ENCODE peak calls at places on chromosomes 7 and 10, in six cellular contexts. Z is K562, Y is ovary, J is Peyer's patch, B is adrenal gland, K is esophagus squamous epithelium. X is an unnamed sample.

GRCh38 chr7:158252837-158253669 is 334.6 kb downstream of the PTPRN2 start:
- DNase-seq in Y (peak; percentile 7), B (no peak), K (no peak), J (peak; percentile 36), Z (no peak), X (peak; percentile 11)

GRCh38 chr10:56116684-56117083 is 244.4 kb downstream of the ZWINT start:
- DNase-seq in Y (no peak), J (no peak), B (no peak), K (no peak), Z (no peak), X (no peak)

GRCh38 chr10:18582803-18583202 is 68.6 kb downstream of the NSUN6 start:
- DNase-seq in J (no peak), K (no peak), Z (no peak), Y (no peak), B (no peak), X (no peak)

GRCh38 chr10:100803908-100804307 is 58.5 kb downstream of the PAX2 start:
- DNase-seq in Z (no peak), B (no peak), Y (no peak), J (no peak), K (no peak), X (no peak)

GRCh38 chr7:157337316-157338149 is 729 bp downstream of the DNAJB6 start:
- DNase-seq in Y (peak; percentile 83), J (peak; percentile 79), Z (peak; percentile 96), B (peak; percentile 71), K (no peak), X (peak; percentile 53)

GRCh38 chr7:93836111-93836510 is 54.4 kb downstream of the TFPI2 start:
- DNase-seq in B (no peak), K (no peak), J (no peak), Z (no peak), Y (no peak), X (no peak)

GRCh38 chr10:113007821-113008220 is 57.8 kb downstream of the TCF7L2 start:
- DNase-seq in Y (no peak), J (no peak), K (no peak), Z (no peak), B (no peak), X (no peak)

GRCh38 chr10:80739963-80740715 is 202.4 kb downstream of the SH2D4B start:
- DNase-seq in Z (peak; percentile 38), Y (no peak), J (no peak), B (no peak), K (no peak), X (no peak)

GRCh38 chr10:70122742-70123141 is 9.9 kb downstream of the AIFM2 start:
- DNase-seq in B (no peak), Z (no peak), K (no peak), Y (no peak), J (no peak), X (no peak)

GRCh38 chr7:20440472-20441105 is 109.9 kb downstream of the ITGB8 start:
- DNase-seq in Y (no peak), K (no peak), J (peak; percentile 61), B (peak; percentile 43), Z (peak; percentile 68), X (peak; percentile 30)
- TF ChIP-seq CTCF in Y (no peak), K (peak; percentile 25), J (no peak), B (peak; percentile 37), Z (peak; percentile 71), X (peak; percentile 28)

DNA sequence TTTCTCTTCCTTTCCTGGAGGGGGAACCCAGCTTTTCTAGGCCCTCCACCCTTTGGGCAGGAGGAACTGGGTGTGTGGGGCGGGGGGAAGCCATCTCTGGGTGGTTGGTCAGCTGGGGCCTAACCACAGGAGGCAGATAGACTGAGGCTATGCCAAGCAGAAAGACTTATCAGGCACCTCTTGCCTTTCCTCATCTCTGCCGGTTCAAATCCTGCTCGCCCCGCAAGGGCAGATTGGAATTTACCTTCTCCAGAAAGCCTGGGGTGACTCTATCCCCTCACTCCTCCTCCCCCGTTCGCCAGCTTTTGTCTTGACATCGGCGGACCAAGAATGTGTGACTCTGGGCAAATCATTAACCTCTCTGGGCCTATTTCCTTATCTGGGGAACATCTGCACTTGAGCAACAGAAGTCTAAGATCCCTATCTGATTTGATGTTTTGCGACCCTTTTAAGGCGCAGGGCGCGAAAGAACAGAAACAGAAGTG is 581 bp upstream of the GARS1 start:
- DNase-seq in B (peak; percentile 32), Z (peak; percentile 41), J (peak; percentile 69), K (no peak), Y (peak; percentile 44), X (peak; percentile 49)
- H3K4me1 ChIP-seq in B (peaks cover 45% of the 10 kb centered on the region), Z (no peaks in the 10 kb centered on the region), J (peaks cover 8% of the 10 kb centered on the region), K (peaks cover 5% of the 10 kb centered on the region), Y (peaks cover 3% of the 10 kb centered on the region), X (peaks cover 18% of the 10 kb centered on the region)

DNA sequence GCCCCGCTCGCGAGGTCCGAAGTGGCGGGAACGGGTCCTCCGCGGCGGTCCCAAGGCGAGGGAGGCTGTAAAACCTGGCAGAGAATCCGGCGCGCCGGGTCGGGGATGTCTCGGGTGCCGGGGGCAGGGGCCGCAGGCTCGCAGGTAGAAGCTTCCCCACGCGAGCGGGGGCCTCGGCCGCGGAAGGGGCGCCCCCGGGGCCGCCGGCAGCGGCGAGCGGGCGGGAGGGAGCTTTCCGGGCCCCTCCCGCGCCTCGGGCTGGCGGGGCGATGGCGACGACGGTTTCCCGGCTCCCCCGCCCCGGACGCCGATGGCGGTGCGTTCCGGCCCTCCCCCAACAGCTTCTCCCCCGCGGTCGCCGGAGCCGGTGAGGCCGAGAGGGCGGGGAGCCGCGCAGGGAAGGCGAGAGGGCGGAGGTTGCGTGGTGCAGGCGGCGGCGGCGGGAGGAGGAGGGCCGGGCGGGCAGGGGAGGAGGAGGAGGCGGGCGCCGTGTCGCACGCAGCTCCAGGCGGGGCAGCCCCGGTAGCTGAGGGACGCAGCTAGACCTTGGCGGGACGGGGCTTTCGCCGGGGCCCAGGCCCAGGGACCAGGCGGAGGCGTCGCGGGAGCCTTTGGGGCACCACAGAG is at the start of gene CUL1:
- DNase-seq in Y (peak; percentile 86), Z (peak; percentile 93), B (peak; percentile 89), J (peak; percentile 93), K (peak; percentile 25), X (peak; percentile 86)
- TF ChIP-seq POLR2A in Y (peak; percentile 54), Z (peak; percentile 76), B (peak; percentile 81), J (peak; percentile 68), K (peak; percentile 79), X (no peak)

DNA sequence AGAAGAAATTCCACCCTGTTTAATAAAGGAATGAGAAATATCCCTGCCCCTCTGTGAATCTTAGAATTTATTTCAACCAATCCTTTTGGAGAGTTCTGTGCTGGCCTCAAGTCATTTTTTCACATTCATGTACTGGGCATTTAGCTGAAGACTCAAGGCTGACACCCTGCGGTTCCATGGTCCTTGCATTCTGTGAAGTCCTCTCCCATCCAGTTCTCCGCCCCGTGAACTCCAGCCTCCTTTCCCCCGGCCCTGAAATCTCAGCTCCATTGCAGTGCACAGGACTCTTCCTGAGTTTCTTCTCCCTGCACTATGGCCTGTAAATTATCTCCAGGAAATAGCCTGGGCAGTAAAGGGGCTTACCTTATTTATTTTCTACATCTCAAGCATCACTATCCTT is 183.0 kb upstream of the KCND2 start:
- DNase-seq in Z (no peak), Y (no peak), K (no peak), J (no peak), B (peak; percentile 64), X (no peak)
- TF ChIP-seq CTCF in Z (peak; percentile 72), Y (no peak), K (no peak), J (no peak), B (peak; percentile 39), X (no peak)

GRCh38 chr10:119313645-119314044 is 106.3 kb downstream of the GRK5 start:
- DNase-seq in Y (no peak), Z (no peak), B (no peak), K (no peak), J (peak; percentile 74), X (no peak)
- H3K4me1 ChIP-seq in Y (peaks cover 25% of the 10 kb centered on the region), Z (peaks cover 13% of the 10 kb centered on the region), B (peaks cover 32% of the 10 kb centered on the region), K (peaks cover 35% of the 10 kb centered on the region), J (peaks cover 24% of the 10 kb centered on the region), X (no peaks in the 10 kb centered on the region)

GRCh38 chr10:97358781-97359180 is 24.3 kb upstream of the FRAT2 start:
- DNase-seq in J (no peak), B (peak; percentile 16), Z (no peak), K (no peak), Y (no peak), X (no peak)

GRCh38 chr10:97356318-97356914 is 21.9 kb upstream of the FRAT2 start:
- DNase-seq in Z (no peak), Y (no peak), J (no peak), B (no peak), K (no peak), X (no peak)

GRCh38 chr10:97355571-97355975 is 21.0 kb upstream of the FRAT2 start:
- DNase-seq in J (peak; percentile 54), Z (no peak), B (peak; percentile 28), Y (no peak), K (no peak), X (peak; percentile 41)

GRCh38 chr10:97356918-97357317 is 22.4 kb upstream of the FRAT2 start:
- DNase-seq in B (no peak), Z (no peak), K (no peak), J (no peak), Y (no peak), X (no peak)

DNA sequence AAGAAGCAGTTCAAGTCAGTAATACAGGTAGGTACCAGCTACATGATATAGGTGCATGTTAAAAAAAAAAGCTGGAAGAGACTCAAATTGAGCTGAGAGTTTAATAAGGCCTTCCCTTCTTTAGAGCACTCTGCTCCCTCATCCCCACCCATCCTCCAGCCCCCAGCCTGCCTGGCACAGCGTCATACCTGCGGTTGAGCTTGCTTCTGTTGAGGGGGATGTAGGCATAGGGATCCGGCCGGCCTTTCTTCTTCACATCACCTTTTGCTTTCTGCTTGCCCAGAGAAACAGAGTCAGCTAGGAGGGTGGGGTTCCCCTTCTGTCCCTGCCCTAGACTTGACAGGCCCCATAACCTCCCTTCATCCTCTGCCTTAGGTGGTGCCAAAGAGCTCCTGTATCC is 23.8 kb upstream of the FRAT2 start:
- DNase-seq in Z (no peak), K (no peak), J (no peak), B (no peak), Y (no peak), X (no peak)
- TF ChIP-seq POLR2A in Z (no peak), K (no peak), J (no peak), B (no peak), Y (no peak), X (no peak)

DNA sequence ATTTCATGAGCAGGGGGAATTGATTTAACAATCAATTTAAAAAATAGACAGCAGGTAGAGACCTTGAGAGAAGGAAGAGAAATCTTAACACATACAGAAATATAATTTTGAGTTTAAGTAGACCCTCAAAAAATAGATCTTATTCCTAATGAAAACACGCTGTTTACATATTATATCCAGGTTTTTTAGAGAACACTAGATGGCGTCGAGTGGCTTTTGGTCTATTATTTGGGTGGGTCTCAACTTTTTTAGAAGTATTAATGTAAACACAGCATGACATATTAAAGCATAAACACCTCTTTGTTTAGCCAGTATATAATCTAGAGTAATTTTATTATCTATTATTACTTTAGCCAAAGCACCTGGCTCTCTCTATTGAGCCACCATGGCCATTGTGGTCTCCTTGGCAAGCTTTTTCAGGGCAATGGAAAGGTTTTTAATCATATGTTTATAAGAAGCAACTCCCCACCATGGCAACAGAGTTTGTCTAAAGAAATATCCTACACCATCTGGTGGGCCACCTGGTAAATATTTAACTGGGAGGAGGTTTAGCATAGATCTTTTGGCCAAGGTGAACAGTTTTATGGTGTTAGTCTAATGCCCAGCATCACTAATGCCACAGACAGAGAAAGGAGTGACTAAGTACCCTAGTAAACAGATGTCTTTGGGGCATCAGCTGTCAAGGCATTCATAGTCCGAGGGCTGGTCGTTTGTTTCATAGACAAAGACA is 59.7 kb upstream of the PRSS1 start:
- DNase-seq in K (no peak), J (no peak), B (no peak), Z (no peak), Y (no peak), X (no peak)
- TF ChIP-seq CTCF in K (no peak), J (no peak), B (peak; percentile 20), Z (no peak), Y (no peak), X (no peak)